ENCODE peak calls at places on chromosomes 5 and 9, in ten cellular contexts. Z is astrocyte; M is GM04504; K is activated CD4-positive, alpha-beta memory T cell treated with anti-CD3 and anti-CD28 coated beads, Interleukin-2, amount 10 ng/mL, durations not matched to agents 7 days and 5 days; X is nucleus accumbens; Y is activated T-cell treated with anti-CD3 and anti-CD28 coated beads, Interleukin-2, amount 50 U/mL, for 24 hours; E is smooth muscle cell of the brain vasculature; B is HS-27A; D is activated CD4-positive, alpha-beta T cell treated with anti-CD3 and anti-CD28 coated beads, Interleukin-2, amount 10 ng/mL, durations not matched to agents 7 days and 5 days; I is mucosa of gallbladder. W is an unnamed sample.

GRCh38 chr9:118230319-118230718 is 526.1 kb downstream of the TLR4 start:
- DNase-seq in Z (peak), M (no peak), K (no peak), X (no peak), Y (no peak), E (no peak), B (no peak), D (no peak), I (no peak), W (no peak)

GRCh38 chr5:113123563-113123962 is 147.0 kb downstream of the DCP2 start:
- DNase-seq in Z (no peak), M (no peak), K (no peak), X (no peak), Y (no peak), E (no peak), B (no peak), D (no peak), I (no peak), W (no peak)

GRCh38 chr5:114658179-114658578 is 296.3 kb downstream of the KCNN2 start:
- DNase-seq in Z (no peak), M (no peak), K (no peak), X (no peak), Y (no peak), E (no peak), B (no peak), D (no peak), I (no peak), W (no peak)

GRCh38 chr5:156758012-156758791 is 91.9 kb upstream of the PPP1R2B start:
- DNase-seq in Z (no peak), M (no peak), K (no peak), X (no peak), Y (no peak), E (no peak), B (no peak), D (no peak), I (no peak), W (no peak)

GRCh38 chr5:125367702-125368101 is 621.3 kb upstream of the ZNF608 start:
- DNase-seq in Z (peak), M (no peak), K (no peak), X (no peak), Y (no peak), E (no peak), B (no peak), D (no peak), I (no peak), W (no peak)

GRCh38 chr9:18893051-18893450 is 140.0 kb downstream of the SAXO1 start:
- DNase-seq in Z (no peak), M (no peak), K (no peak), X (no peak), Y (no peak), E (no peak), B (no peak), D (no peak), I (no peak), W (no peak)

GRCh38 chr9:34271618-34272017 is 57.5 kb downstream of the KIF24 start:
- DNase-seq in Z (no peak), M (no peak), K (no peak), X (no peak), Y (no peak), E (no peak), B (no peak), D (no peak), I (no peak), W (no peak)

GRCh38 chr9:130667117-130667430 is 2.7 kb downstream of the PRDM12 start:
- DNase-seq in Z (no peak), M (no peak), K (no peak), X (no peak), Y (no peak), E (no peak), B (no peak), D (no peak), I (no peak), W (no peak)

GRCh38 chr5:96128204-96128864 is 166.7 kb upstream of the ELL2 start:
- DNase-seq in Z (no peak), M (no peak), K (no peak), X (no peak), Y (no peak), E (no peak), B (no peak), D (no peak), I (no peak), W (no peak)

GRCh38 chr5:135065306-135066265 is 31.6 kb upstream of the PITX1 start:
- DNase-seq in Z (no peak), M (no peak), K (no peak), X (no peak), Y (peak), E (no peak), B (no peak), D (no peak), I (no peak), W (no peak)

GRCh38 chr5:173629628-173630027 is 13.2 kb upstream of the BOD1 start:
- DNase-seq in Z (no peak), M (no peak), K (no peak), X (no peak), Y (peak), E (no peak), B (no peak), D (no peak), I (no peak), W (no peak)

GRCh38 chr5:172877496-172878260 is 43.6 kb downstream of the ERGIC1 start:
- DNase-seq in Z (no peak), M (no peak), K (no peak), X (no peak), Y (no peak), E (no peak), B (no peak), D (no peak), I (no peak), W (no peak)

GRCh38 chr5:160959804-160960203 is 107.8 kb upstream of the ATP10B start:
- DNase-seq in Z (peak), M (no peak), K (no peak), X (no peak), Y (no peak), E (no peak), B (no peak), D (no peak), I (peak), W (peak)

GRCh38 chr5:128225245-128226030 is 141.9 kb downstream of the SLC12A2 start:
- DNase-seq in Z (no peak), M (no peak), K (no peak), X (no peak), Y (no peak), E (peak), B (peak), D (no peak), I (no peak), W (no peak)

GRCh38 chr9:136055715-136056545 is 39.2 kb downstream of the NACC2 start:
- DNase-seq in Z (no peak), M (no peak), K (no peak), X (no peak), Y (peak), E (no peak), B (no peak), D (no peak), I (no peak), W (no peak)

GRCh38 chr5:94181940-94182339 is 436.5 kb downstream of the KIAA0825 start:
- DNase-seq in Z (no peak), M (no peak), K (no peak), X (no peak), Y (no peak), E (no peak), B (no peak), D (no peak), I (no peak), W (peak)

GRCh38 chr9:18385676-18386075 is 88.3 kb upstream of the ADAMTSL1 start:
- DNase-seq in Z (peak), M (peak), K (no peak), X (no peak), Y (no peak), E (no peak), B (no peak), D (no peak), I (no peak), W (no peak)

GRCh38 chr9:4086119-4087088 is 213.5 kb downstream of the GLIS3 start:
- DNase-seq in Z (no peak), M (no peak), K (no peak), X (no peak), Y (no peak), E (no peak), B (no peak), D (no peak), I (no peak), W (no peak)

GRCh38 chr5:43121565-43122484 is 1.1 kb downstream of the ZNF131 start:
- DNase-seq in Z (peak), M (peak), K (peak), X (peak), Y (no peak), E (peak), B (peak), D (peak), I (no peak), W (no peak)

GRCh38 chr9:5231212-5231611 is at the start of gene INSL4:
- DNase-seq in Z (peak), M (no peak), K (no peak), X (no peak), Y (no peak), E (no peak), B (no peak), D (no peak), I (no peak), W (no peak)

W was measured in Panc1.